ENCODE peak calls at places on chromosome 13, in eight cellular contexts. Q is effector memory CD8-positive, alpha-beta T cell; S is AG04450; I is NCI-H345; E is CD4-positive, alpha-beta memory T cell; R is fibroblast of mammary gland; J is A673; D is cardiac muscle cell. O is an unnamed sample.

GRCh38 chr13:71882120-71882519 is 15.1 kb upstream of the DACH1 start:
- DNase-seq in Q (no peak), S (no peak), I (no peak), E (no peak), R (no peak), J (no peak), D (no peak), O (no peak)

GRCh38 chr13:112442483-112443090 is 66.4 kb downstream of the SPACA7 start:
- DNase-seq in Q (no peak), S (no peak), I (peak), E (no peak), R (no peak), J (no peak), D (peak), O (no peak)

GRCh38 chr13:47372742-47373141 is 475.9 kb upstream of the HTR2A start:
- DNase-seq in Q (no peak), S (no peak), I (no peak), E (no peak), R (peak), J (no peak), D (no peak), O (no peak)

GRCh38 chr13:111974065-111974640 is 92.8 kb upstream of the SOX1 start:
- DNase-seq in Q (no peak), S (no peak), I (peak), E (no peak), R (no peak), J (no peak), D (no peak), O (no peak)

GRCh38 chr13:78131811-78132210 is 213.2 kb upstream of the EDNRB start:
- DNase-seq in Q (no peak), S (no peak), I (no peak), E (no peak), R (peak), J (no peak), D (peak), O (peak)

GRCh38 chr13:107964356-107964755 is 251.0 kb downstream of the LIG4 start:
- DNase-seq in Q (no peak), S (no peak), I (peak), E (no peak), R (no peak), J (peak), D (peak), O (no peak)

GRCh38 chr13:23898101-23898500 is 799 bp upstream of the C1QTNF9B start:
- DNase-seq in Q (no peak), S (peak), I (no peak), E (no peak), R (peak), J (no peak), D (peak), O (no peak)

GRCh38 chr13:109746364-109746763 is 40.0 kb downstream of the IRS2 start:
- DNase-seq in Q (no peak), S (no peak), I (no peak), E (no peak), R (no peak), J (no peak), D (no peak), O (no peak)

GRCh38 chr13:104683789-104684188 is 1617.6 kb upstream of the SLC10A2 start:
- DNase-seq in Q (no peak), S (no peak), I (no peak), E (no peak), R (no peak), J (no peak), D (no peak), O (no peak)

GRCh38 chr13:108728370-108728769 is 99.0 kb downstream of the MYO16 start:
- DNase-seq in Q (no peak), S (no peak), I (no peak), E (no peak), R (no peak), J (no peak), D (no peak), O (no peak)

GRCh38 chr13:21445759-21446158 is 13.3 kb downstream of the ZDHHC20 start:
- DNase-seq in Q (no peak), S (no peak), I (no peak), E (no peak), R (no peak), J (no peak), D (no peak), O (no peak)

GRCh38 chr13:106372199-106373160 is 163.0 kb downstream of the EFNB2 start:
- DNase-seq in Q (no peak), S (no peak), I (no peak), E (no peak), R (peak), J (no peak), D (peak), O (peak)

GRCh38 chr13:44116562-44117315 is 237.0 kb downstream of the LACC1 start:
- DNase-seq in Q (no peak), S (no peak), I (no peak), E (no peak), R (no peak), J (peak), D (peak), O (no peak)